ENCODE peak calls at places on chromosomes 2 and 18, in eight cellular contexts. D is stimulated activated CD4-positive, alpha-beta T cell treated with anti-CD3 and anti-CD28 coated beads, Interleukin-12 subunit alpha, Interleukin-12 subunit beta, amount 100 ng/mL, for 48 hours; A is T-helper 2 cell; E is astrocyte; C is AG08396; V is ovary; L is WTC11; B is stimulated activated CD8-positive, alpha-beta memory T cell treated with anti-CD3 and anti-CD28 coated beads, Interleukin-12 subunit alpha, Interleukin-12 subunit beta, amount 100 ng/mL, for 4 hours. J is an unnamed sample.

GRCh38 chr2:143745060-143745459 is 615.8 kb downstream of the ARHGAP15 start:
- DNase-seq in D (no peak), A (no peak), E (no peak), C (no peak), V (no peak), L (no peak), B (no peak), J (no peak)

GRCh38 chr2:149068996-149069888 is 30.7 kb downstream of the LYPD6B start:
- DNase-seq in D (no peak), A (peak), E (peak), C (peak), V (no peak), L (no peak), B (no peak), J (no peak)

GRCh38 chr2:156445311-156446218 is 9.4 kb downstream of the GPD2 start:
- DNase-seq in D (no peak), A (no peak), E (peak), C (peak), V (no peak), L (no peak), B (no peak), J (no peak)

GRCh38 chr2:3664118-3664517 is 6.1 kb downstream of the ALLC start:
- DNase-seq in D (no peak), A (no peak), E (no peak), C (no peak), V (no peak), L (no peak), B (no peak), J (no peak)

GRCh38 chr2:2809771-2810170 is 478.7 kb upstream of the MYT1L start:
- DNase-seq in D (no peak), A (no peak), E (no peak), C (no peak), V (no peak), L (no peak), B (no peak), J (no peak)

GRCh38 chr2:239202836-239203235 is 198.0 kb downstream of the HDAC4 start:
- DNase-seq in D (no peak), A (no peak), E (no peak), C (no peak), V (no peak), L (no peak), B (no peak), J (no peak)

GRCh38 chr2:134128746-134129145 is 125.1 kb upstream of the MGAT5 start:
- DNase-seq in D (no peak), A (no peak), E (no peak), C (no peak), V (no peak), L (no peak), B (no peak), J (no peak)

GRCh38 chr2:54541995-54542394 is 85.9 kb downstream of the SPTBN1 start:
- DNase-seq in D (no peak), A (no peak), E (no peak), C (no peak), V (no peak), L (no peak), B (no peak), J (no peak)

GRCh38 chr2:221262651-221263050 is 309.5 kb downstream of the EPHA4 start:
- DNase-seq in D (no peak), A (no peak), E (no peak), C (no peak), V (no peak), L (no peak), B (no peak), J (no peak)

GRCh38 chr2:225419033-225419432 is 19.5 kb downstream of the NYAP2 start:
- DNase-seq in D (no peak), A (no peak), E (no peak), C (no peak), V (no peak), L (no peak), B (no peak), J (no peak)

GRCh38 chr2:66121946-66122345 is 313.0 kb upstream of the MEIS1 start:
- DNase-seq in D (no peak), A (no peak), E (no peak), C (no peak), V (no peak), L (no peak), B (no peak), J (no peak)

GRCh38 chr2:216690451-216691209 is 4.7 kb downstream of the IGFBP5 start:
- DNase-seq in D (no peak), A (no peak), E (peak), C (peak), V (peak), L (no peak), B (no peak), J (no peak)

GRCh38 chr2:42999856-43000241 is 207.5 kb upstream of the HAAO start:
- DNase-seq in D (no peak), A (no peak), E (no peak), C (no peak), V (no peak), L (no peak), B (no peak), J (no peak)

GRCh38 chr2:60479226-60480088 is 74.0 kb downstream of the BCL11A start:
- DNase-seq in D (no peak), A (no peak), E (no peak), C (no peak), V (no peak), L (no peak), B (no peak), J (no peak)

GRCh38 chr2:70596293-70596692 is 42.7 kb upstream of the TGFA start:
- DNase-seq in D (no peak), A (no peak), E (peak), C (no peak), V (no peak), L (no peak), B (no peak), J (peak)

GRCh38 chr2:197777823-197778407 is 7.2 kb downstream of the BOLL start:
- DNase-seq in D (no peak), A (no peak), E (peak), C (peak), V (no peak), L (no peak), B (no peak), J (peak)

GRCh38 chr18:48860276-48861180 is 90.2 kb downstream of the SMAD7 start:
- DNase-seq in D (no peak), A (no peak), E (no peak), C (no peak), V (no peak), L (peak), B (no peak), J (no peak)

GRCh38 chr2:212227755-212228154 is 310.8 kb downstream of the ERBB4 start:
- DNase-seq in D (no peak), A (no peak), E (peak), C (peak), V (no peak), L (no peak), B (no peak), J (peak)

GRCh38 chr2:197246405-197246804 is 64.2 kb downstream of the ANKRD44 start:
- DNase-seq in D (no peak), A (no peak), E (no peak), C (no peak), V (no peak), L (no peak), B (no peak), J (no peak)

GRCh38 chr2:196278491-196278911 is 107.1 kb upstream of the STK17B start:
- DNase-seq in D (peak), A (peak), E (peak), C (no peak), V (no peak), L (no peak), B (no peak), J (no peak)

GRCh38 chr18:21191596-21192307 is 50.3 kb upstream of the GREB1L start:
- DNase-seq in D (peak), A (no peak), E (peak), C (peak), V (peak), L (peak), B (no peak), J (peak)

GRCh38 chr2:37201208-37201607 is 4.9 kb downstream of the CEBPZOS start:
- DNase-seq in D (no peak), A (no peak), E (peak), C (no peak), V (no peak), L (no peak), B (no peak), J (no peak)

GRCh38 chr2:113851640-113852039 is 38.2 kb upstream of the ACTR3 start:
- DNase-seq in D (no peak), A (no peak), E (peak), C (no peak), V (peak), L (no peak), B (no peak), J (no peak)

J was measured in HCT116.